ENCODE peak calls at places on chromosome 20, in four cellular contexts. U, D, P and V are unnamed samples.

GRCh38 chr20:12837646-12838045 is 171.1 kb upstream of the SPTLC3 start:
- DNase-seq in U (no peak), D (no peak), P (no peak), V (no peak)

GRCh38 chr20:41064377-41064776 is 35.8 kb downstream of the TOP1 start:
- DNase-seq in U (no peak), D (peak), P (no peak), V (no peak)

GRCh38 chr20:63574829-63575720 is 1.0 kb upstream of the HELZ2 start:
- DNase-seq in U (no peak), P (no peak), D (no peak), V (no peak)

GRCh38 chr20:61871160-61871559 is 194.5 kb downstream of the TAF4 start:
- DNase-seq in U (no peak), P (no peak), D (no peak), V (no peak)

GRCh38 chr20:63498950-63499332 is at the start of gene EEF1A2:
- DNase-seq in U (peak), P (peak), D (no peak), V (peak)

GRCh38 chr20:24768226-24768625 is 180.8 kb upstream of the CST7 start:
- DNase-seq in U (no peak), P (no peak), D (no peak), V (no peak)

GRCh38 chr20:41428285-41428684 is 61.7 kb upstream of the EMILIN3 start:
- DNase-seq in U (no peak), P (peak), D (no peak), V (no peak)

GRCh38 chr20:25252686-25253421 is 5.0 kb downstream of the PYGB start:
- DNase-seq in U (peak), D (no peak), P (no peak), V (no peak)

GRCh38 chr20:23601715-23602114 is 4.0 kb downstream of the CST9 start:
- DNase-seq in P (no peak), U (peak), D (no peak), V (no peak)

GRCh38 chr20:33337531-33338165 is 54.6 kb downstream of the BPIFB1 start:
- DNase-seq in U (no peak), P (no peak), D (peak), V (no peak)

GRCh38 chr20:43953919-43954617 is 39.4 kb downstream of the TOX2 start:
- DNase-seq in D (no peak), P (no peak), U (no peak), V (no peak)

GRCh38 chr20:19743650-19744015 is 14.4 kb upstream of the RIN2 start:
- DNase-seq in U (no peak), P (no peak), D (no peak), V (no peak)

GRCh38 chr20:58512808-58513552 is 2.2 kb downstream of the APCDD1L start:
- DNase-seq in U (peak), P (no peak), D (no peak), V (no peak)

GRCh38 chr20:25076731-25077609 is 5.0 kb downstream of the VSX1 start:
- DNase-seq in P (no peak), U (no peak), D (no peak), V (peak)

GRCh38 chr20:24648919-24649318 is 179.5 kb downstream of the SYNDIG1 start:
- DNase-seq in U (no peak), P (no peak), D (peak), V (no peak)

GRCh38 chr20:45918779-45919535 is 7.0 kb upstream of the PLTP start:
- DNase-seq in D (no peak), U (no peak), P (no peak), V (no peak)

GRCh38 chr20:63553933-63554290 is at the start of gene FNDC11:
- DNase-seq in D (no peak), P (peak), U (peak), V (no peak)

GRCh38 chr20:4406627-4407026 is 315.1 kb upstream of the PRND start:
- DNase-seq in U (no peak), P (no peak), D (no peak), V (no peak)

GRCh38 chr20:17680836-17681740 is 954 bp downstream of the RRBP1 start:
- DNase-seq in P (peak), D (no peak), U (peak), V (peak)

GRCh38 chr20:19314619-19315018 is 102.2 kb downstream of the SLC24A3 start:
- DNase-seq in P (no peak), U (no peak), D (no peak), V (no peak)

GRCh38 chr20:40893610-40894242 is 134.9 kb upstream of the TOP1 start:
- DNase-seq in D (no peak), U (no peak), P (no peak), V (no peak)

GRCh38 chr20:31555203-31555602 is 41.0 kb downstream of the HM13 start:
- DNase-seq in P (no peak), D (no peak), U (no peak), V (no peak)

GRCh38 chr20:58128635-58129625 is 99.5 kb downstream of the ANKRD60 start:
- DNase-seq in U (no peak), D (no peak), P (no peak), V (no peak)

GRCh38 chr20:46400828-46401477 is 5.5 kb downstream of the ELMO2 start:
- DNase-seq in U (no peak), D (no peak), P (no peak), V (no peak)

GRCh38 chr20:56798634-56799033 is 169.5 kb downstream of the TFAP2C start:
- DNase-seq in D (no peak), P (no peak), U (no peak), V (no peak)

GRCh38 chr20:31667315-31668285 is 29.9 kb downstream of the COX4I2 start:
- DNase-seq in D (no peak), P (no peak), U (no peak), V (no peak)

GRCh38 chr20:62236674-62236996 is 1.7 kb upstream of the OSBPL2 start:
- DNase-seq in D (no peak), P (peak), U (no peak), V (no peak)

GRCh38 chr20:20031790-20032189 is 14.6 kb downstream of the NAA20 start:
- DNase-seq in P (no peak), U (no peak), D (no peak), V (no peak)

GRCh38 chr20:10958279-10958678 is 284.5 kb upstream of the JAG1 start:
- DNase-seq in P (no peak), D (no peak), U (no peak), V (no peak)

GRCh38 chr20:56628015-56628872 is 862 bp upstream of the TFAP2C start:
- DNase-seq in D (no peak), U (peak), P (no peak), V (peak)

GRCh38 chr20:1185781-1186334 is 1.1 kb upstream of the TMEM74B start:
- DNase-seq in U (peak), P (peak), D (no peak), V (peak)

GRCh38 chr20:1188347-1188746 is 3.6 kb upstream of the TMEM74B start:
- DNase-seq in P (no peak), U (no peak), D (no peak), V (no peak)

GRCh38 chr20:1186367-1186991 is 1.7 kb upstream of the TMEM74B start:
- DNase-seq in D (no peak), U (no peak), P (no peak), V (no peak)

GRCh38 chr20:1189827-1190226 is 5.0 kb upstream of the TMEM74B start:
- DNase-seq in P (no peak), U (no peak), D (no peak), V (no peak)

DNA sequence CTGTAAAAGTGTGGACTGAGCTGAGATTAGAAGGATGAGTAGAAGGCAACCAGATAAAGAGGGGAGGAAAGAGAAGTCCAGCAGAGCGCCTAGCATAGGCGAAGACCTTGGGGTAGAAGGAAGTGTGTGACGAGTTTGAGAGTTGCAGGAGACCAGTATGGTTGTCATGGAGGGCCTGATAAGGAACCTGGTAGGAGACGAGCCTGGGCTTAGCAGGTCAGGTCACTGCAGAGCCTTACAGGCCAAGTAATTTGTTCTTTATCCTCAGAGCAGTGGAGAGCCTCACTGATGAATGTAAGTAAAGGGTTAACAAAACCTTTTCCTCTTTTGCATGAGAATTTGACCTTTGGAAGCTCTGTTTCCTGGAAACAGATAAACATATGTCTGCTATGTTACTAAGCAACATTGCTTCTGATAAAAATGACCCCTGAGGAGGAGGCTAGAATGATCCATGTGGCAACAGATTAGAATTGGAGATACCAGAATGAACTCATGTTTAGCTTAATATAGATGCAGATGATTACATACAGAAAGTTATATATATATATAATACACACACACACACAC is 2.9 kb upstream of the TMEM74B start:
- DNase-seq in U (no peak), D (no peak), P (peak), V (no peak)
- TF ChIP-seq JUND in U (no peak), D (no peak), P (peak), V (no peak)

GRCh38 chr20:14685179-14685578 is 347.8 kb upstream of the FLRT3 start:
- DNase-seq in P (no peak), U (no peak), D (no peak), V (no peak)

GRCh38 chr20:14691994-14692393 is 354.6 kb upstream of the FLRT3 start:
- DNase-seq in U (no peak), D (no peak), P (no peak), V (no peak)

GRCh38 chr20:14687317-14687716 is 349.9 kb upstream of the FLRT3 start:
- DNase-seq in D (no peak), P (no peak), U (no peak), V (no peak)

DNA sequence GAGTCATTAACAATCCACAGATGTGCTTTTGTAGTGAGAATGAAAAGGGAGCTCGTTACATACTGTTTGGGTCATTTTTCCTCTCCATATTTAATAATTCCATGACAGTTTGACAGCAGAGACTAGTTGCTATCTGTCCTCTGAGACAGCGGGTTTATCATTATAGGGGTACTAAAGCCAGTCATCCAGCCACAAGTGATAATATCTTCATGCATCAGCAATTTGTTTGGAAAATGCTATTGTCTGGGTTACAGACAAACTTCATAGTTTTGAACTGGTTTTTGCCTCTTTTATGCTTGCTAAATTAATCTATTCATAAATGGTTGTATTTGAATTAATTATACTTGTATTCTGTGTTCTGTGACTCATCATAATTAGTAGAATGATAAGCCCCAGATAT is 350.6 kb upstream of the FLRT3 start:
- DNase-seq in U (no peak), P (no peak), D (no peak), V (no peak)
- TF ChIP-seq JUND in U (no peak), P (no peak), D (no peak), V (no peak)

DNA sequence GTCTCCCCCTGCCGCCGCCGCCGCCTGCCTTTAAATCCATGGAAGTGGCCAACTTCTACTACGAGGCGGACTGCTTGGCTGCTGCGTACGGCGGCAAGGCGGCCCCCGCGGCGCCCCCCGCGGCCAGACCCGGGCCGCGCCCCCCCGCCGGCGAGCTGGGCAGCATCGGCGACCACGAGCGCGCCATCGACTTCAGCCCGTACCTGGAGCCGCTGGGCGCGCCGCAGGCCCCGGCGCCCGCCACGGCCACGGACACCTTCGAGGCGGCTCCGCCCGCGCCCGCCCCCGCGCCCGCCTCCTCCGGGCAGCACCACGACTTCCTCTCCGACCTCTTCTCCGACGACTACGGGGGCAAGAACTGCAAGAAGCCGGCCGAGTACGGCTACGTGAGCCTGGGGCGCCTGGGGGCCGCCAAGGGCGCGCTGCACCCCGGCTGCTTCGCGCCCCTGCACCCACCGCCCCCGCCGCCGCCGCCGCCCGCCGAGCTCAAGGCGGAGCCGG is 485 bp downstream of the CEBPB start:
- DNase-seq in P (peak), U (peak), D (no peak), V (peak)
- TF ChIP-seq JUND in P (no peak), U (no peak), D (no peak), V (no peak)

DNA sequence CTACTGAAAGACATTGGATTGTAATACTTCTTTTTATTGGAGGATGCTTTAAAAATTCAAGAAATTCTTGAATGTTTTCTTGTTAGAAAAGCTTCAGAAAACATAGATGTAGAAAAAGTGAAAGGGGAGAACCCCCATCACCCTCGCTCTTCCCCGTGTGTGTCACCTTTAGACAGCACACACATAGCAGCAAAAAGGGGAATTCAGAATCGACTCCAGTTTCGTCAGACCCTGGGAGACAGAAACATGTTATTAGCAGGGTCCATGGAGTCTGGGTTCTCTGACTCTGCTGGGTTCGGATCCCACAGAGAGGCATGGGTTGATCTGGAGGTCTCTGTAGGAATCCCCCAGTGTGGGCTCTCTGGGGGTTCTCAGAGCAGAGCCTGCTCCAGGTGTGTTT is 43.7 kb downstream of the ARHGAP40 start:
- DNase-seq in U (no peak), D (no peak), P (no peak), V (no peak)
- TF ChIP-seq JUND in U (no peak), D (no peak), P (no peak), V (no peak)

GRCh38 chr20:30511322-30512030 is 746.0 kb upstream of the DEFB115 start:
- DNase-seq in U (no peak), D (no peak), P (no peak), V (no peak)
- TF ChIP-seq JUND in U (no peak), D (no peak), P (no peak), V (no peak)

GRCh38 chr20:2104236-2104635 is 2.6 kb downstream of the STK35 start:
- DNase-seq in U (no peak), D (no peak), P (no peak), V (no peak)

GRCh38 chr20:2101057-2101934 is at the start of gene STK35:
- DNase-seq in P (no peak), D (peak), U (peak), V (peak)

GRCh38 chr20:2102585-2103453 is 1.2 kb downstream of the STK35 start:
- DNase-seq in U (peak), D (no peak), P (peak), V (peak)

GRCh38 chr20:2103454-2104153 is 2.0 kb downstream of the STK35 start:
- DNase-seq in U (no peak), D (no peak), P (peak), V (no peak)

DNA sequence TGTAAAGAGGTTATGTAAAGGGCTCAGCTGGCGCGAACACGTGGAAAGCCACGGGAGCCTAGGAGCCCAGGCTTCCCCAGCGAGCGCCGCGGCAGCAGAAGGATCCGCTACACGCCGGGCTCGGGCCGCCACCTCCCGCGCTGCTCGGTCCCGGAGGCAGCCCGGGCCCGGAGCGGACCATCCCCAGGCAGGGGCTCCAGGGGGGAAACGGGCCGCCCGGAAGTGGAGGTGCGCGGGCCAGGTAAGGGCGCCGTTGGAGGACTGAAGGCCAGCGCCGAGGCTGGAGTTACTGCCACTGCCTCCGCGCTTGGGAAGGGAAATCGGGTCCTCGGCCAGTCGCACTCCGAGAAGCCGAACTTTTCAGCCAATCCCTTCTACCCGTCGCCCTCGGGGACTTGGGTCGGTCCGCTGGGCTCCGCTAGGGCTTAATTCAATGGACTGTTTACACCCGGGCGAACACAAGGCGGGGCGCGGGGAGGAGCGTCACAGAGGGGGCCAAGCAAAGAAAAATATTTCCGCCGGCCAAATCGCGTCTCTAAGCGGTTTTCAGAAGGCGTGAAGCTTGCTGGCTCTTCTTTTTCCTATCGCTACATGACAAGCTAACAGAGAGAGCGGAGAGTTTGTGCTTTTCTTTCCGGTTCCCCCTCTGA is 433 bp downstream of the STK35 start:
- DNase-seq in D (peak), U (peak), P (peak), V (peak)
- TF ChIP-seq JUND in D (peak), U (peak), P (peak), V (peak)